ENCODE peak calls at places on chromosomes 4 and X, in four cellular contexts. One of them, this sample, is unnamed.

GRCh38 chr4:152896819-152897218 is 39.3 kb upstream of the FHDC1 start:
- DNase-seq in HFF-Myc: no peak
- DNase-seq in cardiac muscle cell: peak
- DNase-seq in NAMALWA: no peak
- DNase-seq in this sample: no peak

GRCh38 chrX:38279188-38279587 is 48.1 kb downstream of the RPGR start:
- DNase-seq in HFF-Myc: no peak
- DNase-seq in cardiac muscle cell: no peak
- DNase-seq in NAMALWA: no peak
- DNase-seq in this sample: no peak

GRCh38 chr4:140653718-140654515 is 85.2 kb upstream of the UCP1 start:
- DNase-seq in NAMALWA: no peak
- DNase-seq in HFF-Myc: no peak
- DNase-seq in cardiac muscle cell: peak
- DNase-seq in this sample: no peak

GRCh38 chr4:150078996-150079581 is 844 bp downstream of the DCLK2 start:
- DNase-seq in HFF-Myc: no peak
- DNase-seq in cardiac muscle cell: peak
- DNase-seq in NAMALWA: no peak
- DNase-seq in this sample: peak

GRCh38 chr4:102612824-102613366 is 111.7 kb downstream of the NFKB1 start:
- DNase-seq in cardiac muscle cell: no peak
- DNase-seq in NAMALWA: no peak
- DNase-seq in HFF-Myc: no peak
- DNase-seq in this sample: no peak

GRCh38 chr4:72896515-72896914 is 173.0 kb downstream of the COX18 start:
- DNase-seq in NAMALWA: no peak
- DNase-seq in cardiac muscle cell: peak
- DNase-seq in HFF-Myc: peak
- DNase-seq in this sample: no peak

GRCh38 chr4:7101692-7102515 is 34.0 kb upstream of the GRPEL1 start:
- DNase-seq in HFF-Myc: no peak
- DNase-seq in NAMALWA: peak
- DNase-seq in cardiac muscle cell: peak
- DNase-seq in this sample: peak

GRCh38 chrX:7318246-7318645 is 170.3 kb upstream of the PUDP start:
- DNase-seq in NAMALWA: no peak
- DNase-seq in cardiac muscle cell: no peak
- DNase-seq in HFF-Myc: no peak
- DNase-seq in this sample: no peak

GRCh38 chr4:1407657-1408333 is 1.6 kb upstream of the NKX1-1 start:
- DNase-seq in NAMALWA: no peak
- DNase-seq in cardiac muscle cell: no peak
- DNase-seq in HFF-Myc: no peak
- DNase-seq in this sample: no peak

GRCh38 chr4:14434916-14435315 is 567.4 kb upstream of the CPEB2 start:
- DNase-seq in NAMALWA: no peak
- DNase-seq in cardiac muscle cell: peak
- DNase-seq in HFF-Myc: no peak
- DNase-seq in this sample: no peak

GRCh38 chr4:2643555-2643954 is 107.1 kb downstream of the FAM193A start:
- DNase-seq in NAMALWA: no peak
- DNase-seq in cardiac muscle cell: no peak
- DNase-seq in HFF-Myc: no peak
- DNase-seq in this sample: no peak

GRCh38 chr4:135185256-135185655 is 983.7 kb upstream of the PABPC4L start:
- DNase-seq in cardiac muscle cell: no peak
- DNase-seq in HFF-Myc: no peak
- DNase-seq in NAMALWA: no peak
- DNase-seq in this sample: no peak

This sample was measured in NCI-H460.